ENCODE peak calls at places on chromosome 10, in seven cellular contexts. X, N, I, T, P, W and L are unnamed samples.
A peak's percentile ranks its signal among the peaks of the same experiment; 100 is the strongest.

GRCh38 chr10:76717141-76717540 is 920.5 kb downstream of the KCNMA1 start:
- DNase-seq in X (no peak), W (no peak), I (no peak), T (no peak), N (no peak), P (no peak), L (no peak)

GRCh38 chr10:11563936-11564335 is 47.5 kb downstream of the USP6NL start:
- DNase-seq in T (no peak), X (no peak), W (no peak), P (no peak), I (no peak), N (no peak), L (no peak)

GRCh38 chr10:24306507-24306875 is 97.6 kb downstream of the KIAA1217 start:
- DNase-seq in W (no peak), X (no peak), I (no peak), T (no peak), N (no peak), P (no peak), L (no peak)

GRCh38 chr10:131248376-131249165 is 63.0 kb downstream of the TCERG1L start:
- DNase-seq in N (no peak), P (no peak), W (no peak), I (no peak), T (no peak), X (no peak), L (no peak)

GRCh38 chr10:125152646-125153368 is 7.6 kb downstream of the CTBP2 start:
- DNase-seq in X (no peak), P (no peak), W (peak; percentile 72), T (no peak), N (peak; percentile 76), I (no peak), L (no peak)

GRCh38 chr10:60140681-60141632 is 234.6 kb upstream of the CCDC6 start:
- DNase-seq in I (no peak), T (no peak), X (no peak), N (no peak), P (no peak), W (no peak), L (no peak)

GRCh38 chr10:131724891-131725735 is 175.7 kb upstream of the PPP2R2D start:
- DNase-seq in P (no peak), T (no peak), W (peak; percentile 18), N (no peak), X (no peak), I (no peak), L (no peak)

GRCh38 chr10:118034755-118035154 is 12.0 kb downstream of the RAB11FIP2 start:
- DNase-seq in N (no peak), X (peak; percentile 41), I (no peak), T (no peak), W (no peak), P (no peak), L (no peak)

GRCh38 chr10:102175415-102175814 is 23.2 kb downstream of the NOLC1 start:
- DNase-seq in T (no peak), X (no peak), N (no peak), I (no peak), W (no peak), P (no peak), L (no peak)

GRCh38 chr10:24974978-24975377 is 22.6 kb upstream of the PRTFDC1 start:
- DNase-seq in T (peak; percentile 29), X (no peak), W (no peak), I (no peak), N (peak; percentile 30), P (peak; percentile 27), L (peak; percentile 28)

GRCh38 chr10:63429280-63429679 is 36.5 kb downstream of the JMJD1C start:
- DNase-seq in I (no peak), W (no peak), P (no peak), T (no peak), X (no peak), N (no peak), L (no peak)

GRCh38 chr10:70458329-70459060 is 17.0 kb upstream of the NODAL start:
- DNase-seq in T (peak; percentile 41), N (peak; percentile 80), X (peak; percentile 83), W (peak; percentile 68), I (no peak), P (peak; percentile 73), L (no peak)

GRCh38 chr10:62019013-62019684 is 117.7 kb downstream of the ARID5B start:
- DNase-seq in N (no peak), P (no peak), W (no peak), X (no peak), I (no peak), T (no peak), L (no peak)

GRCh38 chr10:120403109-120403508 is 53.9 kb upstream of the PLPP4 start:
- DNase-seq in X (no peak), T (no peak), P (no peak), I (no peak), N (no peak), W (no peak), L (no peak)

GRCh38 chr10:132630666-132631347 is 93.2 kb downstream of the INPP5A start:
- DNase-seq in T (peak; percentile 64), I (no peak), X (no peak), P (peak; percentile 17), W (peak; percentile 70), N (peak; percentile 86), L (no peak)

GRCh38 chr10:118595598-118596425 is at the start of gene PRLHR:
- DNase-seq in I (peak; percentile 35), N (peak; percentile 61), X (peak; percentile 8), W (no peak), P (peak; percentile 27), T (no peak), L (no peak)

GRCh38 chr10:119104653-119105024 is 726 bp downstream of the DENND10 start:
- DNase-seq in W (no peak), N (no peak), P (peak; percentile 40), X (peak; percentile 53), T (no peak), I (no peak), L (no peak)

DNA sequence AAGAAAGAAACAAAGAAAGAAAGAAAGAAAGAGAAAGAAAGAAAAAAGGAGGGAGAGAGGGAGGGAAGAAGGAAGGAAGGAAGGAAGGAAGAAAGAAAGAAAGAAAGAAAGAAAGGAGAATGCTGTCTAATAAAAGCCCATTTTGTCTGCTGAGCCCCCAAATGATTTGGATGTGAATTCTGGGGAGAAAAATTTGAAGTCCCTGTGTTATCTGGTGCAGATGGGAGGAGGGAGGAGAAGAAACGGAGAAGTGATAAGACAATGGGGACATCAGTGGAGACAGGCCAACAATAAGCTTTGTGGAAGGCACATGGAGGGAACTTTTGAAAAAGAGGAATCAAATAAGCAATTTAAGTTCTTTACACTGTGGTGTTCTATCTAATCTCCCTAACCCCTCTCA is 24.6 kb upstream of the TMEM273 start:
- DNase-seq in P (no peak), X (no peak), N (no peak), W (no peak), I (no peak), T (no peak), L (no peak)
- TF ChIP-seq CTCF in P (no peak), X (no peak), N (no peak), W (no peak), I (no peak), T (no peak), L (no peak)

GRCh38 chr10:106930751-106931150 is 233.8 kb downstream of the SORCS1 start:
- DNase-seq in W (no peak), X (no peak), P (no peak), T (no peak), N (no peak), I (no peak), L (no peak)

GRCh38 chr10:106931159-106931852 is 233.2 kb downstream of the SORCS1 start:
- DNase-seq in P (no peak), N (no peak), X (no peak), I (no peak), T (no peak), W (no peak), L (peak; percentile 19)

GRCh38 chr10:106931853-106932249 is 232.7 kb downstream of the SORCS1 start:
- DNase-seq in X (no peak), W (no peak), N (no peak), I (no peak), T (no peak), P (no peak), L (no peak)

GRCh38 chr10:106938448-106939014 is 226.0 kb downstream of the SORCS1 start:
- DNase-seq in X (no peak), N (no peak), T (no peak), P (peak; percentile 24), W (no peak), I (no peak), L (no peak)

GRCh38 chr10:106935978-106936451 is 228.5 kb downstream of the SORCS1 start:
- DNase-seq in X (peak; percentile 23), I (no peak), P (no peak), N (no peak), T (no peak), W (no peak), L (no peak)
- H3K4me3 ChIP-seq in X (no peak overlapping the region), I (no peak overlapping the region), P (no peak overlapping the region), N (no peak overlapping the region), T (no peak overlapping the region), W (no peak overlapping the region), L (no peak overlapping the region)

GRCh38 chr10:34337917-34338316 is 477.2 kb downstream of the PARD3 start:
- DNase-seq in T (no peak), N (no peak), P (no peak), W (no peak), X (no peak), I (no peak), L (no peak)
- TF ChIP-seq POLR2A in T (no peak), N (no peak), P (no peak), W (no peak), X (no peak), I (no peak), L (no peak)

GRCh38 chr10:88989824-88990527 is 622 bp upstream of the FAS start:
- DNase-seq in I (no peak), T (no peak), X (peak; percentile 85), W (peak; percentile 26), P (no peak), N (no peak), L (peak; percentile 73)

GRCh38 chr10:88990528-88991160 is at the start of gene FAS:
- DNase-seq in N (peak; percentile 78), X (peak; percentile 91), T (peak; percentile 59), I (peak; percentile 69), W (peak; percentile 68), P (peak; percentile 81), L (peak; percentile 95)

GRCh38 chr10:88992945-88993537 is 2.4 kb downstream of the FAS start:
- DNase-seq in N (no peak), I (no peak), P (no peak), X (no peak), T (no peak), W (no peak), L (no peak)

GRCh38 chr10:88991900-88992237 is 1.3 kb downstream of the FAS start:
- DNase-seq in N (no peak), W (no peak), P (no peak), I (peak; percentile 17), X (peak; percentile 78), T (no peak), L (no peak)

DNA sequence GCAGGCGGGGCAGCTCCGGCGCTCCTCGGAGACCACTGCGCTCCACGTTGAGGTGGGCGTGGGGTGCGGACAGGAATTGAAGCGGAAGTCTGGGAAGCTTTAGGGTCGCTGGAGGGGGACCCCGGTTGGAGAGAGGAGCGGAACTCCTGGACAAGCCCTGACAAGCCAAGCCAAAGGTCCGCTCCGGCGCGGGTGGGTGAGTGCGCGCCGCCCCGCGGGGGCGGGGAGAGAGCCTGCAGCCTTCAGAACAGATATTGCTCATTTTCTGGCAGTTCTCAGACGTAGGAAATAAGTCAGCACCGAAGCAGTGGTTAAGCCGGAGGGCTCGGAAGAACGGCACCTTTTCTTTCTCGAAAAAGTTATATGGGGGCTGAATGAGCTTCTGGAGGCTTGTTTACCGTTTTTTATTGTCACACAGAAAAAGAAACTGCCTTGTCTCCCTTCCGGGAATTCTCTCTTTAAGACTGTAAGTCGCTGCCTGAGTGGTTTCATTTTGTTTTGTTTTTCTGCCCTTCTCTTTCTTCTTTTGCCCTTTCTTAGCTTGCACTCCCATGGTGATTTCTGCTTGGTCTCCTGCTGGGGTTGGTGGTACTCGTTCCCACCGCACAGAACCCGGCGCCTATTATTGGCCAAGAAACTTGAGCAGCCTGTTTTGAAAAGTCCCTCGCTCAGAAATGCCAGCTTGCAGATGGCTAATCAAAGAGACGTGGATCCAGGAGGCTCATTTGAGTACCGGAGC is 732 bp downstream of the FAS start:
- DNase-seq in P (peak; percentile 75), N (peak; percentile 68), T (peak; percentile 65), W (peak; percentile 55), X (peak; percentile 82), I (peak; percentile 30), L (peak; percentile 76)
- TF ChIP-seq CTCF in P (peak; percentile 5), N (no peak), T (no peak), W (no peak), X (peak; percentile 6), I (peak; percentile 18), L (no peak)